ENCODE peak calls at places on chromosome 2, in eight cellular contexts. One of them, this sample, is unnamed.

GRCh38 chr2:147008481-147008880 is 836.3 kb upstream of the ACVR2A start:
- DNase-seq in fibroblast of the aortic adventitia: peak
- DNase-seq in T1000: no peak
- DNase-seq in activated CD8-positive, alpha-beta T cell treated with anti-CD3 and anti-CD28 coated beads, Interleukin-2, amount 10 ng/mL, durations not matched to agents 7 days and 5 days: no peak
- DNase-seq in GM04504: no peak
- DNase-seq in HT-29: no peak
- DNase-seq in brain microvascular endothelial cell: no peak
- DNase-seq in foreskin keratinocyte: no peak
- DNase-seq in this sample: peak

GRCh38 chr2:55871637-55872036 is 51.9 kb downstream of the EFEMP1 start:
- DNase-seq in HT-29: no peak
- DNase-seq in foreskin keratinocyte: no peak
- DNase-seq in GM04504: no peak
- DNase-seq in brain microvascular endothelial cell: no peak
- DNase-seq in fibroblast of the aortic adventitia: no peak
- DNase-seq in activated CD8-positive, alpha-beta T cell treated with anti-CD3 and anti-CD28 coated beads, Interleukin-2, amount 10 ng/mL, durations not matched to agents 7 days and 5 days: no peak
- DNase-seq in T1000: no peak
- DNase-seq in this sample: no peak

GRCh38 chr2:22291074-22291473 is 1093.9 kb upstream of the KLHL29 start:
- DNase-seq in activated CD8-positive, alpha-beta T cell treated with anti-CD3 and anti-CD28 coated beads, Interleukin-2, amount 10 ng/mL, durations not matched to agents 7 days and 5 days: no peak
- DNase-seq in HT-29: no peak
- DNase-seq in foreskin keratinocyte: no peak
- DNase-seq in fibroblast of the aortic adventitia: no peak
- DNase-seq in brain microvascular endothelial cell: no peak
- DNase-seq in T1000: no peak
- DNase-seq in GM04504: no peak
- DNase-seq in this sample: no peak

GRCh38 chr2:236167297-236168109 is 683 bp downstream of the GBX2 start:
- DNase-seq in foreskin keratinocyte: peak
- DNase-seq in HT-29: no peak
- DNase-seq in T1000: peak
- DNase-seq in fibroblast of the aortic adventitia: no peak
- DNase-seq in GM04504: no peak
- DNase-seq in brain microvascular endothelial cell: no peak
- DNase-seq in activated CD8-positive, alpha-beta T cell treated with anti-CD3 and anti-CD28 coated beads, Interleukin-2, amount 10 ng/mL, durations not matched to agents 7 days and 5 days: no peak
- DNase-seq in this sample: peak

GRCh38 chr2:24824071-24824588 is 30.9 kb downstream of the CENPO start:
- DNase-seq in foreskin keratinocyte: no peak
- DNase-seq in activated CD8-positive, alpha-beta T cell treated with anti-CD3 and anti-CD28 coated beads, Interleukin-2, amount 10 ng/mL, durations not matched to agents 7 days and 5 days: no peak
- DNase-seq in fibroblast of the aortic adventitia: no peak
- DNase-seq in brain microvascular endothelial cell: no peak
- DNase-seq in GM04504: no peak
- DNase-seq in HT-29: no peak
- DNase-seq in T1000: no peak
- DNase-seq in this sample: no peak

GRCh38 chr2:149611100-149611820 is 23.7 kb upstream of the MMADHC start:
- DNase-seq in HT-29: peak
- DNase-seq in activated CD8-positive, alpha-beta T cell treated with anti-CD3 and anti-CD28 coated beads, Interleukin-2, amount 10 ng/mL, durations not matched to agents 7 days and 5 days: no peak
- DNase-seq in foreskin keratinocyte: peak
- DNase-seq in fibroblast of the aortic adventitia: no peak
- DNase-seq in brain microvascular endothelial cell: no peak
- DNase-seq in GM04504: no peak
- DNase-seq in T1000: no peak
- DNase-seq in this sample: no peak

GRCh38 chr2:198945496-198945895 is 512.2 kb downstream of the SATB2 start:
- DNase-seq in activated CD8-positive, alpha-beta T cell treated with anti-CD3 and anti-CD28 coated beads, Interleukin-2, amount 10 ng/mL, durations not matched to agents 7 days and 5 days: no peak
- DNase-seq in GM04504: no peak
- DNase-seq in HT-29: no peak
- DNase-seq in brain microvascular endothelial cell: no peak
- DNase-seq in T1000: no peak
- DNase-seq in fibroblast of the aortic adventitia: no peak
- DNase-seq in foreskin keratinocyte: no peak
- DNase-seq in this sample: no peak

GRCh38 chr2:89850481-89850880 is 1159.0 kb downstream of the RPIA start:
- DNase-seq in fibroblast of the aortic adventitia: no peak
- DNase-seq in activated CD8-positive, alpha-beta T cell treated with anti-CD3 and anti-CD28 coated beads, Interleukin-2, amount 10 ng/mL, durations not matched to agents 7 days and 5 days: no peak
- DNase-seq in GM04504: no peak
- DNase-seq in HT-29: no peak
- DNase-seq in T1000: no peak
- DNase-seq in brain microvascular endothelial cell: no peak
- DNase-seq in foreskin keratinocyte: no peak
- DNase-seq in this sample: no peak

GRCh38 chr2:27191107-27191829 is 20.6 kb upstream of the ATRAID start:
- DNase-seq in HT-29: peak
- DNase-seq in foreskin keratinocyte: peak
- DNase-seq in fibroblast of the aortic adventitia: peak
- DNase-seq in brain microvascular endothelial cell: peak
- DNase-seq in GM04504: no peak
- DNase-seq in T1000: no peak
- DNase-seq in activated CD8-positive, alpha-beta T cell treated with anti-CD3 and anti-CD28 coated beads, Interleukin-2, amount 10 ng/mL, durations not matched to agents 7 days and 5 days: peak
- DNase-seq in this sample: peak

GRCh38 chr2:117272975-117273671 is 541.4 kb upstream of the DDX18 start:
- DNase-seq in HT-29: no peak
- DNase-seq in foreskin keratinocyte: peak
- DNase-seq in T1000: no peak
- DNase-seq in brain microvascular endothelial cell: no peak
- DNase-seq in GM04504: no peak
- DNase-seq in activated CD8-positive, alpha-beta T cell treated with anti-CD3 and anti-CD28 coated beads, Interleukin-2, amount 10 ng/mL, durations not matched to agents 7 days and 5 days: no peak
- DNase-seq in fibroblast of the aortic adventitia: no peak
- DNase-seq in this sample: peak

GRCh38 chr2:18889565-18890332 is 300.4 kb upstream of the NT5C1B start:
- DNase-seq in T1000: no peak
- DNase-seq in foreskin keratinocyte: no peak
- DNase-seq in brain microvascular endothelial cell: no peak
- DNase-seq in HT-29: peak
- DNase-seq in activated CD8-positive, alpha-beta T cell treated with anti-CD3 and anti-CD28 coated beads, Interleukin-2, amount 10 ng/mL, durations not matched to agents 7 days and 5 days: no peak
- DNase-seq in fibroblast of the aortic adventitia: peak
- DNase-seq in GM04504: no peak
- DNase-seq in this sample: no peak

GRCh38 chr2:173021939-173022371 is 53.7 kb upstream of the MAP3K20 start:
- DNase-seq in fibroblast of the aortic adventitia: peak
- DNase-seq in brain microvascular endothelial cell: peak
- DNase-seq in HT-29: peak
- DNase-seq in GM04504: no peak
- DNase-seq in activated CD8-positive, alpha-beta T cell treated with anti-CD3 and anti-CD28 coated beads, Interleukin-2, amount 10 ng/mL, durations not matched to agents 7 days and 5 days: no peak
- DNase-seq in foreskin keratinocyte: peak
- DNase-seq in T1000: no peak
- DNase-seq in this sample: peak

GRCh38 chr2:40289771-40290404 is 162.0 kb downstream of the SLC8A1 start:
- DNase-seq in T1000: no peak
- DNase-seq in activated CD8-positive, alpha-beta T cell treated with anti-CD3 and anti-CD28 coated beads, Interleukin-2, amount 10 ng/mL, durations not matched to agents 7 days and 5 days: no peak
- DNase-seq in fibroblast of the aortic adventitia: no peak
- DNase-seq in foreskin keratinocyte: no peak
- DNase-seq in brain microvascular endothelial cell: no peak
- DNase-seq in GM04504: no peak
- DNase-seq in HT-29: no peak
- DNase-seq in this sample: no peak

GRCh38 chr2:229340086-229340760 is 69.1 kb upstream of the PID1 start:
- DNase-seq in T1000: no peak
- DNase-seq in foreskin keratinocyte: no peak
- DNase-seq in GM04504: peak
- DNase-seq in activated CD8-positive, alpha-beta T cell treated with anti-CD3 and anti-CD28 coated beads, Interleukin-2, amount 10 ng/mL, durations not matched to agents 7 days and 5 days: no peak
- DNase-seq in HT-29: no peak
- DNase-seq in brain microvascular endothelial cell: no peak
- DNase-seq in fibroblast of the aortic adventitia: no peak
- DNase-seq in this sample: peak

This sample was measured in choroid plexus epithelial cell.